ENCODE peak calls at places on chromosomes 11 and 22, in four cellular contexts. H, S, L and N are unnamed samples.

GRCh38 chr11:105786766-105787165 is 176.9 kb downstream of the GRIA4 start:
- DNase-seq in H (no peak), S (no peak), L (no peak), N (no peak)

GRCh38 chr11:76606102-76606793 is 64.3 kb downstream of the LRRC32 start:
- DNase-seq in H (no peak), S (no peak), L (no peak), N (no peak)

GRCh38 chr11:86698634-86699033 is 26.2 kb upstream of the ME3 start:
- DNase-seq in H (no peak), S (no peak), L (no peak), N (no peak)

GRCh38 chr22:48197189-48197690 is 1434.8 kb downstream of the TBC1D22A start:
- DNase-seq in H (no peak), S (no peak), L (no peak), N (peak; percentile 25)

GRCh38 chr22:45196926-45197605 is 33.3 kb downstream of the NUP50 start:
- DNase-seq in H (no peak), S (no peak), L (no peak), N (no peak)

GRCh38 chr11:33160587-33160986 is 693 bp downstream of the CSTF3 start:
- DNase-seq in H (no peak), S (no peak), L (no peak), N (no peak)

GRCh38 chr11:63505857-63506528 is at the start of gene LGALS12:
- DNase-seq in H (peak; percentile 98), S (no peak), L (no peak), N (no peak)

GRCh38 chr11:95764267-95764898 is 25.2 kb downstream of the FAM76B start:
- DNase-seq in H (peak; percentile 37), S (peak; percentile 67), L (no peak), N (no peak)

GRCh38 chr22:30878516-30879365 is 89.8 kb downstream of the MORC2 start:
- DNase-seq in H (no peak), S (no peak), L (no peak), N (no peak)

GRCh38 chr11:6746086-6746618 is 25.6 kb downstream of the OR2AG2 start:
- DNase-seq in H (peak; percentile 39), S (peak; percentile 60), L (no peak), N (no peak)

GRCh38 chr22:30297276-30298004 is 8.1 kb upstream of the CASTOR1 start:
- DNase-seq in H (no peak), S (no peak), L (no peak), N (no peak)

GRCh38 chr11:71268706-71269321 is 16.4 kb upstream of the SHANK2 start:
- DNase-seq in H (no peak), S (no peak), L (no peak), N (no peak)

GRCh38 chr22:50545522-50546325 is at the start of gene KLHDC7B:
- DNase-seq in H (no peak), S (no peak), L (no peak), N (no peak)

GRCh38 chr22:29871684-29872083 is 11.3 kb upstream of the MTMR3 start:
- DNase-seq in H (no peak), S (no peak), L (no peak), N (no peak)

GRCh38 chr11:71209656-71210055 is 42.7 kb downstream of the SHANK2 start:
- DNase-seq in H (no peak), S (no peak), L (no peak), N (no peak)

GRCh38 chr11:116935514-116935913 is 98.1 kb upstream of the APOA1 start:
- DNase-seq in H (no peak), S (no peak), L (no peak), N (no peak)

GRCh38 chr11:1453611-1454386 is 32.8 kb downstream of the MOB2 start:
- DNase-seq in H (peak; percentile 49), S (peak; percentile 82), L (peak; percentile 9), N (peak; percentile 55)